ENCODE peak calls at places on chromosomes 11 and 22, in seven cellular contexts. Y is Peyer's patch, D is heart left ventricle, P is HCT116, W is lower leg skin, E is transverse colon, B is foreskin fibroblast. A is an unnamed sample.

GRCh38 chr11:126339866-126340434 is 15.5 kb upstream of the ST3GAL4 start:
- DNase-seq in E (no peak), D (peak; percentile 78), W (no peak), P (no peak), Y (no peak), B (peak; percentile 37), A (peak; percentile 71)

GRCh38 chr11:15539645-15540044 is 424.9 kb downstream of the INSC start:
- DNase-seq in D (no peak), Y (no peak), P (no peak), W (no peak), E (no peak), B (no peak), A (no peak)

GRCh38 chr11:61815790-61816735 is 740 bp downstream of the FADS1 start:
- DNase-seq in W (peak; percentile 92), B (peak; percentile 70), D (peak; percentile 76), Y (peak; percentile 61), E (peak; percentile 52), P (peak; percentile 27), A (peak; percentile 66)

GRCh38 chr11:71188073-71188472 is 64.3 kb downstream of the SHANK2 start:
- DNase-seq in D (no peak), P (no peak), Y (no peak), E (no peak), B (no peak), W (no peak), A (no peak)

GRCh38 chr11:57644748-57645715 is 4.7 kb downstream of the YPEL4 start:
- DNase-seq in E (peak; percentile 87), P (peak; percentile 71), B (no peak), D (peak; percentile 82), Y (peak; percentile 74), W (peak; percentile 97), A (peak; percentile 88)

GRCh38 chr11:126147268-126148111 is 64.0 kb downstream of the RPUSD4 start:
- DNase-seq in E (no peak), D (no peak), Y (no peak), W (no peak), P (no peak), B (no peak), A (no peak)

GRCh38 chr11:61784506-61784805 is 7.9 kb downstream of the TMEM258 start:
- DNase-seq in D (no peak), B (no peak), E (no peak), W (no peak), P (no peak), Y (no peak), A (no peak)

GRCh38 chr22:29704528-29705285 is 15.1 kb upstream of the CABP7 start:
- DNase-seq in P (no peak), E (no peak), D (no peak), Y (no peak), B (no peak), W (no peak), A (peak; percentile 42)

GRCh38 chr22:48268771-48269552 is 1506.5 kb downstream of the TBC1D22A start:
- DNase-seq in B (no peak), Y (no peak), W (no peak), D (no peak), P (no peak), E (no peak), A (no peak)

GRCh38 chr11:3189193-3189843 is 24.2 kb upstream of the OSBPL5 start:
- DNase-seq in P (no peak), E (no peak), B (no peak), Y (peak; percentile 32), W (peak; percentile 62), D (no peak), A (no peak)

GRCh38 chr11:76270387-76270786 is 64.1 kb upstream of the WNT11 start:
- DNase-seq in B (no peak), W (peak; percentile 90), Y (no peak), D (no peak), E (no peak), P (no peak), A (no peak)

GRCh38 chr11:128886401-128887119 is 4.6 kb upstream of the KCNJ5 start:
- DNase-seq in Y (no peak), E (peak; percentile 27), P (no peak), B (no peak), D (no peak), W (no peak), A (peak; percentile 51)

GRCh38 chr11:132125855-132126841 is 755.7 kb downstream of the NTM start:
- DNase-seq in W (no peak), P (no peak), E (no peak), D (peak; percentile 28), Y (no peak), B (no peak), A (no peak)

GRCh38 chr11:75673977-75674582 is 5.2 kb upstream of the MAP6 start:
- DNase-seq in W (no peak), P (peak; percentile 43), Y (no peak), B (peak; percentile 16), D (no peak), E (no peak), A (no peak)

GRCh38 chr11:8371516-8371884 is 107.8 kb upstream of the LMO1 start:
- DNase-seq in Y (no peak), D (no peak), B (no peak), E (no peak), W (no peak), P (no peak), A (no peak)

GRCh38 chr22:36830601-36831000 is 13.8 kb upstream of the PVALB start:
- DNase-seq in D (no peak), P (no peak), E (no peak), B (no peak), Y (no peak), W (no peak), A (no peak)

GRCh38 chr22:20949698-20950183 is 17.3 kb upstream of the AIFM3 start:
- DNase-seq in W (no peak), E (no peak), D (no peak), B (no peak), Y (no peak), P (no peak), A (no peak)

GRCh38 chr11:95993438-95994339 is 69.8 kb upstream of the MTMR2 start:
- DNase-seq in P (no peak), D (no peak), W (no peak), Y (no peak), B (no peak), E (no peak), A (no peak)

GRCh38 chr11:95991545-95991944 is 67.6 kb upstream of the MTMR2 start:
- DNase-seq in P (no peak), E (no peak), Y (no peak), B (no peak), D (no peak), W (no peak), A (no peak)

GRCh38 chr11:95989780-95990179 is 65.9 kb upstream of the MTMR2 start:
- DNase-seq in D (no peak), W (no peak), P (no peak), B (no peak), Y (no peak), E (no peak), A (no peak)

GRCh38 chr11:95989216-95989615 is 65.3 kb upstream of the MTMR2 start:
- DNase-seq in B (no peak), D (no peak), W (no peak), E (no peak), Y (no peak), P (no peak), A (no peak)

GRCh38 chr11:95991101-95991500 is 67.2 kb upstream of the MTMR2 start:
- DNase-seq in B (no peak), Y (no peak), D (no peak), P (no peak), W (no peak), E (no peak), A (peak; percentile 54)
- TF ChIP-seq CTCF in B (no peak), Y (no peak), D (no peak), P (no peak), W (no peak), E (no peak), A (no peak)

DNA sequence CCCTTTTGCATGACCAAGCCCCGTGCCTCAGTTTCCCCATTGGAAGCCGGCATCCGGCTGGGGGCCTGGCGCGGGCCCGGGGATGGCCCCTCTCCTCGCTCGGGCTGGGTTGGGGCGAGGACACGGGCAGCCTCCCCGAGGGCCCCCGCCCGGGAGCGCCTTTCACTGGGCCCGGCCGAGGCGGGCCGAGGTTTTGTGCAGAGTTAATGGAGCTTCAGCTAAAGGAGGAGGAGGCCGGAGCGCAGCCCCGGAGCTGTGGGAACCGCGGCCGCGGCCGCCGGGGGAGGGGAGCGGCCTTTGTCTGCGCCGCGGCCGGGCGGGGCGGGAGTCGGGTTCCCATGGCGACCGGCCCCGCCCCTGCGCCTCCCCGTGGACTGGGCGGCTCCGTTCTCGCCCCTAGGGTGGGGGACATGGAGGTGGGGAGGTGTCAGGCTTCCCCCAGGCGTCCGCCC is 1.4 kb upstream of the MAPK11 start:
- DNase-seq in Y (peak; percentile 81), E (peak; percentile 75), W (no peak), D (peak; percentile 77), P (no peak), B (no peak), A (peak; percentile 79)
- TF ChIP-seq CTCF in Y (peak; percentile 29), E (peak; percentile 26), W (no peak), D (peak; percentile 33), P (no peak), B (no peak), A (no peak)

GRCh38 chr11:117839234-117839882 is 14.8 kb upstream of the FXYD2 start:
- DNase-seq in W (peak; percentile 65), E (peak; percentile 3), B (no peak), Y (no peak), D (no peak), P (no peak), A (no peak)
- TF ChIP-seq CTCF in W (no peak), E (no peak), B (no peak), Y (no peak), D (no peak), P (no peak), A (no peak)

GRCh38 chr22:43861529-43861928 is 784 bp downstream of the SULT4A1 start:
- DNase-seq in Y (peak; percentile 15), P (no peak), B (no peak), W (peak; percentile 70), E (no peak), D (no peak), A (peak; percentile 18)
- TF ChIP-seq CTCF in Y (no peak), P (no peak), B (no peak), W (no peak), E (no peak), D (no peak), A (no peak)

GRCh38 chr11:20084921-20085814 is 75.1 kb downstream of the DBX1 start:
- DNase-seq in W (no peak), P (no peak), Y (no peak), E (no peak), D (no peak), B (no peak), A (no peak)
- TF ChIP-seq CTCF in W (no peak), P (no peak), Y (no peak), E (no peak), D (no peak), B (no peak), A (no peak)